ENCODE peak calls at places on chromosomes 4 and X, in five cellular contexts. H is RWPE1, O is suprapubic skin, G is cardiac fibroblast, V is A549. L is an unnamed sample.

GRCh38 chrX:152202886-152203285 is 64.5 kb upstream of the MAGEA10 start:
- DNase-seq in H (no peak), O (no peak), G (no peak), V (no peak), L (no peak)

GRCh38 chr4:53598901-53599300 is 7.6 kb upstream of the LNX1 start:
- DNase-seq in H (no peak), O (no peak), G (peak; percentile 31), V (no peak), L (no peak)

GRCh38 chr4:41108481-41108880 is 105.9 kb downstream of the APBB2 start:
- DNase-seq in H (no peak), O (no peak), G (no peak), V (no peak), L (no peak)

GRCh38 chr4:151948351-151949016 is 187.7 kb upstream of the GATB start:
- DNase-seq in H (peak; percentile 47), O (no peak), G (no peak), V (no peak), L (no peak)

GRCh38 chrX:64192040-64192439 is 13.5 kb downstream of the AMER1 start:
- DNase-seq in H (no peak), O (no peak), G (no peak), V (no peak), L (no peak)

GRCh38 chr4:87090305-87090704 is 130.1 kb downstream of the KLHL8 start:
- DNase-seq in H (no peak), O (no peak), G (no peak), V (no peak), L (no peak)

GRCh38 chr4:39469429-39470077 is 10.7 kb downstream of the LIAS start:
- DNase-seq in H (peak; percentile 57), O (no peak), G (peak; percentile 91), V (peak; percentile 41), L (peak; percentile 79)

GRCh38 chr4:155377281-155377680 is 516 bp upstream of the MAP9 start:
- DNase-seq in H (no peak), O (no peak), G (peak; percentile 23), V (no peak), L (peak; percentile 20)

GRCh38 chr4:3302786-3303444 is 10.1 kb downstream of the RGS12 start:
- DNase-seq in H (no peak), O (peak; percentile 70), G (no peak), V (no peak), L (no peak)

GRCh38 chr4:94006932-94007331 is 178.4 kb downstream of the ATOH1 start:
- DNase-seq in H (no peak), O (no peak), G (no peak), V (no peak), L (no peak)

GRCh38 chrX:24154490-24155034 is 5.0 kb downstream of the ZFX start:
- DNase-seq in H (no peak), O (no peak), G (no peak), V (no peak), L (no peak)

GRCh38 chr4:114281561-114281960 is 302.1 kb upstream of the ARSJ start:
- DNase-seq in H (no peak), O (no peak), G (peak; percentile 79), V (no peak), L (peak; percentile 57)

GRCh38 chr4:176302283-176303275 is 17.2 kb upstream of the SPCS3 start:
- DNase-seq in H (peak; percentile 62), O (no peak), G (peak; percentile 58), V (peak; percentile 34), L (peak; percentile 48)

GRCh38 chrX:39497717-39498265 is 600.0 kb downstream of the BCOR start:
- DNase-seq in H (no peak), O (no peak), G (no peak), V (no peak), L (no peak)

GRCh38 chr4:94880976-94881375 is 123.2 kb downstream of the BMPR1B start:
- DNase-seq in H (no peak), O (no peak), G (no peak), V (no peak), L (no peak)

GRCh38 chrX:152821145-152821765 is 9.3 kb downstream of the CETN2 start:
- DNase-seq in H (peak; percentile 26), O (no peak), G (peak; percentile 45), V (peak; percentile 47), L (peak; percentile 6)

GRCh38 chr4:22237846-22238513 is 277.9 kb downstream of the ADGRA3 start:
- DNase-seq in H (no peak), O (no peak), G (no peak), V (no peak), L (no peak)

GRCh38 chrX:40108959-40109287 is 11.2 kb upstream of the BCOR start:
- DNase-seq in H (peak; percentile 61), O (no peak), G (peak; percentile 83), V (peak; percentile 62), L (no peak)

GRCh38 chrX:70331161-70331560 is 41.3 kb downstream of the KIF4A start:
- DNase-seq in H (no peak), O (no peak), G (peak; percentile 40), V (no peak), L (peak; percentile 19)

GRCh38 chr4:122003335-122003734 is 51.5 kb upstream of the TRPC3 start:
- DNase-seq in H (peak; percentile 16), O (no peak), G (peak; percentile 17), V (peak; percentile 28), L (no peak)
- TF ChIP-seq CTCF in H (no peak), O (no peak), G (peak; percentile 48), V (peak; percentile 22), L (peak; percentile 31)

DNA sequence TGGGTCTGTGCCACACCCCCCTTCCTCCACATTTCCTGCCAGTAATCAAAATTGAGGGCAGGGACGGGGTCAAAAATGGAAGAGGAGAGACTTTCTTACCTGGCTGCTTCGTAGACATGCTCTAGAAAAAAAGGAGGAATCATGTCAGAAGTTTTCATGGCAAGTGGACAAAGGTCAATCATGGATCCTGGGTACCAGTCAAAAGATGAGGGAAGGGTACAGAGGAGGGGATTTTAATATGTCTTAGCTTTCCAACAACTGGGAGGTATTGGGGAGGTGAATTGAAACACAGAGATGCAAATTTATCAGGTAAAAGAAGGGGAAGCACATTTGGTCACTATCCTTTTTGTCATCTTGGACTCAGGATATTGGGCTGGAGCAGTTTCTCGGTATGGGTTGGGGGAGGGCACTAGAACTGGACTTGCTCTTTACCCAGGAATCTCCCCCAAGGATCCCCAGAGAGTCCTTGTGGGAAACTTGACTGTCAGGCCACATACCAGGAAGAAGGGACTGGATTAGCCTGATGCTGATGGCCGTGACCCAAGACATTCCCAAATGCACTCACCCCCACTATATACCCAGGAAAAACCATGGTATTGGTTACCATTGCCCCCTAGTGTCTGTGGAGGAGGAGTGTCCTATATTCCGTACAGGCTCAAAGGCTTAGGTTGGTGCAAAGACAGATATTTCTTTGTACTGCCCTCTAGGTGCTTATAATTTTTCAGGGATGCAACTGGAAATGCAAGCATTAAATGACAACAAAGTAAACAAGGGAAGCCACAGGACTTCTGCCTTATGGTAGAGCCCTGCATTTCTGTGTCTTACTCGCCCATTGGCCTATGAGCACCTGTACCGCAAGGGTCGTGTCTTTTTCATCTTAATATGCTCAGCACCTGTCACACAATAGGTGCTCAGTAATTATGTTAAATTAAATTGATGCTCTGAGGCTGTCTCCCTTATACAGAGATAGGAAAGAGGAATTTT is 16.8 kb downstream of the VSIG4 start:
- DNase-seq in H (no peak), O (no peak), G (no peak), V (no peak), L (no peak)
- TF ChIP-seq CTCF in H (no peak), O (no peak), G (peak; percentile 10), V (no peak), L (no peak)

GRCh38 chr4:69951602-69952001 is 13.9 kb downstream of the CSN2 start:
- DNase-seq in H (no peak), O (no peak), G (no peak), V (no peak), L (peak; percentile 19)

GRCh38 chr4:69957209-69957608 is 8.3 kb downstream of the CSN2 start:
- DNase-seq in H (no peak), O (no peak), G (no peak), V (no peak), L (no peak)
- TF ChIP-seq CTCF in H (no peak), O (no peak), G (no peak), V (no peak), L (no peak)

DNA sequence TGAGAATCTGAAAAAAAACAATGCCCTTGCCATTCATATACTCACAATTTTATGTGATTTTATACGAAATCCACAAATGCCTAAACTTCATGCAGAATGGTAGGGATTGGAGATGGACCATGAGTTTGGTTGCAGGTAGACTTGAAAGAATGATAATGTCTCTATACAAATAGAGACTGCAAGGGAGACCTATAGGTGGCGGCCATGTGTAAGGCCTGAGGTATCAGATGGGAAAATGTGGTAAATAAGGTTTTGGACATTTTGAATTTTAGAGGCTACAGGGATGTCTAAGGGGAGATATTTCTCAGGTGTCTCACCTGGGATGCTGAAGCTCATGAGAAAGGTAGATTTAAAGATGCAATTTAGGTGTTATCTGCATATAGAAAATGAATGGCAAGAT is 78.0 kb downstream of the GABRB1 start:
- DNase-seq in H (no peak), O (no peak), G (no peak), V (no peak), L (no peak)
- TF ChIP-seq CTCF in H (no peak), O (no peak), G (no peak), V (no peak), L (no peak)

DNA sequence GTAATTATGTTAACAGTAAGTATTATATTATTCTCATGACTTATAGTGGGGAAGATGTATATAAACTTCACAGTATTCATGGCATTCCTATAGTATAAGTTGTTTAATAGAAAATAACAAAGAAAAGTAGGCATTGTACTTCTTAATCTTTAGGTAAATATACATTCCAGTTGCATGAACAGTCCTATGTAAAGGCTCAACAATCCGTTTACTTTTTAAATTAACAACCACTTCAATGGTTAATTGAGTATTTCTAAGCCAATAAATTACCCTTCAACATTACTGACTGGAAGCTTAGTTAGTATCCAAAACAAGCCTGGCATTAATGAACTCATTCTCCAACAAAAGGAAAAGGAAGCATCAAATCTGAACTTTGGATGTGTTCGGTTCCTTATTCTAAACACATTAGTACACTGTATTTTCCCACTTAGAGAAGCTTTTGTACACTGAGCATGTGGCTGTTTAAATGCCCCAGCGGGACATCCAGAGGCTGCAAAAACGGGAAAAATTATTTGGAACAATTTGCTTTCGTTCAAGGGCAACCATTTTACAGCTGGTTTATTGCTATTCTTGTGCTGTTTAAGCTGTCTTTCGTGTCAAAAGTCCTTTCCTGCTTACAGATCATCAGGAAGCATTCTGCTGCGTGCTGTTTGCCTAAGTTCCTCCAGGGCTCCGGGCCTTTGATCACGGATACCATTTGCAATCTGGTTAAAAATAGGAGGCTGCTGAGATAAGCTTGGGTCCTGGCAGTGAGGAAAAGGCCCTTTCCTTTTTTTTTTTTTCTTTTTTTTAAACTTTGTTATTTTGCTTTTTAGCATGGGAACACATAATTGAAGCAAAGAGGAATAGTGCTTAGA is 460.3 kb downstream of the SPRY1 start:
- DNase-seq in H (no peak), O (no peak), G (peak; percentile 84), V (peak; percentile 3), L (no peak)
- TF ChIP-seq CTCF in H (no peak), O (peak; percentile 17), G (peak; percentile 44), V (no peak), L (peak; percentile 40)

DNA sequence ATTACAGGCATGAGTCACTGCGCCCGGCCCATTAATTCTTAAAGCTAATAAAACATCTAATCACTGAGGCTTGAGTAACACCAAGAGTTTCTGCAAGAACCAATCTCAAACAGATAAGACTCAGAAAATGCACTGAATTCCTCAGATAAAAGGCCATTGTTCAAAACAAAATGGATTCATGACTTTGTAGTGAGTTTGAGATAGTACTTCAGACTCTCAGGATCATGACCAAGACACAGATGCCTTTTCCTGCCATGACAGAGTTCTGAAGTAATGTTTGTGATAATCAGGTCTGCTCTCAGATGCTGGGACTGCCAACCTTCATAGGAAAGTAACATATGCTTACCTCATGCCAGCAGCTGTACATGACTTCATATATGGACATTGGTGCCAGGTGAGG is 54.6 kb downstream of the NIPAL1 start:
- DNase-seq in H (no peak), O (no peak), G (peak; percentile 31), V (no peak), L (no peak)
- TF ChIP-seq CTCF in H (no peak), O (no peak), G (no peak), V (no peak), L (no peak)